ENCODE peak calls at places on chromosomes 5 and 9, in nine cellular contexts. N is ureter; H is WTC11; T is ecto neural progenitor cell; K is H54; U is NCI-H1436; Q is CD4-positive, CD25-positive, alpha-beta regulatory T cell; R is AG08395; F is T-helper 1 cell. P is an unnamed sample.

GRCh38 chr5:39755986-39756385 is 331.2 kb upstream of the DAB2 start:
- DNase-seq in N (no peak), H (no peak), T (no peak), K (no peak), U (no peak), Q (no peak), R (peak), F (no peak), P (no peak)

GRCh38 chr9:92762781-92763708 is 1.6 kb downstream of the BICD2 start:
- DNase-seq in N (no peak), H (no peak), T (no peak), K (no peak), U (no peak), Q (no peak), R (no peak), F (no peak), P (no peak)

GRCh38 chr9:135961811-135962695 is 880 bp upstream of the UBAC1 start:
- DNase-seq in N (no peak), H (no peak), T (no peak), K (no peak), U (no peak), Q (no peak), R (no peak), F (no peak), P (no peak)

GRCh38 chr5:38420691-38421395 is 135.6 kb downstream of the LIFR start:
- DNase-seq in N (no peak), H (peak), T (no peak), K (peak), U (peak), Q (no peak), R (peak), F (no peak), P (peak)

GRCh38 chr5:5665225-5666075 is 243.0 kb downstream of the ICE1 start:
- DNase-seq in N (no peak), H (no peak), T (no peak), K (peak), U (no peak), Q (no peak), R (no peak), F (no peak), P (no peak)

GRCh38 chr5:88659529-88660325 is 223.3 kb downstream of the MEF2C start:
- DNase-seq in N (no peak), H (peak), T (peak), K (no peak), U (no peak), Q (no peak), R (no peak), F (no peak), P (peak)

GRCh38 chr5:151155777-151156731 is 1.5 kb downstream of the ANXA6 start:
- DNase-seq in N (no peak), H (no peak), T (peak), K (peak), U (no peak), Q (no peak), R (peak), F (no peak), P (no peak)

GRCh38 chr5:89083791-89084190 is 200.8 kb upstream of the MEF2C start:
- DNase-seq in N (no peak), H (no peak), T (no peak), K (no peak), U (no peak), Q (no peak), R (peak), F (no peak), P (no peak)

GRCh38 chr5:123371575-123372179 is 51.5 kb downstream of the CEP120 start:
- DNase-seq in N (no peak), H (peak), T (peak), K (peak), U (no peak), Q (no peak), R (peak), F (peak), P (no peak)

GRCh38 chr9:96137666-96138429 is 164.1 kb downstream of the HSD17B3 start:
- DNase-seq in N (no peak), H (no peak), T (no peak), K (peak), U (no peak), Q (no peak), R (peak), F (no peak), P (no peak)

GRCh38 chr9:36770025-36770424 is 197.3 kb downstream of the MELK start:
- DNase-seq in N (no peak), H (no peak), T (no peak), K (no peak), U (no peak), Q (no peak), R (no peak), F (no peak), P (no peak)

GRCh38 chr5:31442253-31442820 is 89.6 kb downstream of the DROSHA start:
- DNase-seq in N (no peak), H (no peak), T (no peak), K (peak), U (no peak), Q (no peak), R (peak), F (no peak), P (no peak)

GRCh38 chr9:68552700-68553099 is 12.0 kb upstream of the TMEM252 start:
- DNase-seq in N (no peak), H (no peak), T (no peak), K (peak), U (no peak), Q (no peak), R (no peak), F (no peak), P (no peak)

GRCh38 chr5:137344723-137345322 is 154.3 kb downstream of the SPOCK1 start:
- DNase-seq in N (peak), H (peak), T (peak), K (peak), U (peak), Q (no peak), R (peak), F (no peak), P (peak)

GRCh38 chr5:77644443-77645157 is 6.1 kb upstream of the OTP start:
- DNase-seq in N (no peak), H (peak), T (peak), K (no peak), U (peak), Q (no peak), R (no peak), F (no peak), P (no peak)

GRCh38 chr5:128252794-128253193 is 169.2 kb downstream of the SLC12A2 start:
- DNase-seq in N (no peak), H (no peak), T (no peak), K (no peak), U (no peak), Q (no peak), R (no peak), F (no peak), P (no peak)

GRCh38 chr9:112846528-112847488 is 43.9 kb downstream of the SLC46A2 start:
- DNase-seq in N (no peak), H (peak), T (no peak), K (no peak), U (no peak), Q (no peak), R (peak), F (no peak), P (no peak)

GRCh38 chr5:134206627-134207160 is 19.2 kb downstream of the PPP2CA start:
- DNase-seq in N (no peak), H (no peak), T (no peak), K (no peak), U (no peak), Q (no peak), R (no peak), F (no peak), P (no peak)

GRCh38 chr5:157668356-157668755 is 3.0 kb upstream of the C5orf52 start:
- DNase-seq in N (no peak), H (no peak), T (no peak), K (no peak), U (no peak), Q (no peak), R (no peak), F (no peak), P (no peak)

GRCh38 chr5:160087244-160087643 is 32.0 kb downstream of the PWWP2A start:
- DNase-seq in N (no peak), H (no peak), T (no peak), K (no peak), U (no peak), Q (no peak), R (no peak), F (no peak), P (no peak)

GRCh38 chr5:79143684-79144379 is 32.2 kb downstream of the BHMT start:
- DNase-seq in N (no peak), H (no peak), T (no peak), K (no peak), U (no peak), Q (no peak), R (no peak), F (no peak), P (no peak)

GRCh38 chr9:126617740-126618133 is 4.0 kb downstream of the LMX1B start:
- DNase-seq in N (no peak), H (no peak), T (no peak), K (no peak), U (no peak), Q (no peak), R (no peak), F (no peak), P (no peak)

GRCh38 chr5:108461628-108462367 is 79.9 kb upstream of the FBXL17 start:
- DNase-seq in N (no peak), H (no peak), T (no peak), K (no peak), U (no peak), Q (no peak), R (peak), F (no peak), P (no peak)

GRCh38 chr5:84535281-84535680 is 150.6 kb upstream of the EDIL3 start:
- DNase-seq in N (no peak), H (no peak), T (no peak), K (no peak), U (no peak), Q (no peak), R (no peak), F (no peak), P (no peak)

GRCh38 chr5:122693963-122694362 is 80.9 kb upstream of the SNX2 start:
- DNase-seq in N (no peak), H (no peak), T (no peak), K (no peak), U (no peak), Q (no peak), R (no peak), F (no peak), P (no peak)

GRCh38 chr5:122354293-122354692 is 42.3 kb downstream of the SNCAIP start:
- DNase-seq in N (no peak), H (peak), T (no peak), K (no peak), U (no peak), Q (no peak), R (no peak), F (no peak), P (no peak)

GRCh38 chr9:4030751-4031150 is 269.1 kb downstream of the GLIS3 start:
- DNase-seq in N (no peak), H (no peak), T (no peak), K (no peak), U (no peak), Q (no peak), R (no peak), F (no peak), P (no peak)

P was measured in Karpas-422.